ENCODE peak calls at places on chromosomes 1 and 21, in ten cellular contexts. H is heart right ventricle, U is IMR-90, O is glutamatergic neuron, X is pancreas, S is endothelial cell, I is heart left ventricle, K is osteocyte, M is sigmoid colon, J is psoas muscle. R is an unnamed sample.

GRCh38 chr1:32989160-32989894 is 24.7 kb upstream of the RNF19B start:
- DNase-seq in O (no peak), U (peak; percentile 99), S (no peak), X (no peak), I (peak; percentile 82), M (peak; percentile 91), K (no peak), J (peak; percentile 78), H (peak; percentile 89), R (peak; percentile 92)

GRCh38 chr1:172991674-172992400 is 58.9 kb downstream of the TNFSF18 start:
- DNase-seq in S (no peak), J (no peak), I (no peak), M (no peak), U (no peak), K (no peak), O (no peak), H (no peak), X (no peak), R (no peak)

GRCh38 chr21:45084881-45085536 is 10.6 kb downstream of the ADARB1 start:
- DNase-seq in M (no peak), X (no peak), K (no peak), O (no peak), U (no peak), I (no peak), J (no peak), S (no peak), H (no peak), R (no peak)

GRCh38 chr1:204070895-204071294 is 2.0 kb upstream of the SOX13 start:
- DNase-seq in J (no peak), H (no peak), S (no peak), M (no peak), I (no peak), K (no peak), O (no peak), U (no peak), X (no peak), R (no peak)

GRCh38 chr1:193090865-193091264 is 14.3 kb downstream of the GLRX2 start:
- DNase-seq in U (no peak), I (no peak), S (no peak), J (no peak), K (no peak), H (no peak), X (no peak), O (no peak), M (no peak), R (no peak)

GRCh38 chr1:28195780-28196179 is 19.3 kb upstream of the PTAFR start:
- DNase-seq in S (no peak), X (no peak), H (no peak), K (no peak), J (no peak), M (no peak), O (no peak), I (no peak), U (no peak), R (no peak)

GRCh38 chr1:200429221-200429751 is 19.4 kb upstream of the ZNF281 start:
- DNase-seq in O (no peak), U (peak; percentile 62), S (no peak), I (no peak), J (no peak), H (no peak), K (no peak), M (no peak), X (no peak), R (no peak)

GRCh38 chr1:33008051-33008914 is 28.4 kb downstream of the AK2 start:
- DNase-seq in I (no peak), K (no peak), J (no peak), O (no peak), S (no peak), M (no peak), X (no peak), U (no peak), H (no peak), R (no peak)

GRCh38 chr1:207027921-207028320 is 4.6 kb downstream of the C1orf116 start:
- DNase-seq in M (no peak), X (no peak), K (no peak), O (no peak), S (no peak), H (no peak), U (no peak), J (no peak), I (no peak), R (no peak)

DNA sequence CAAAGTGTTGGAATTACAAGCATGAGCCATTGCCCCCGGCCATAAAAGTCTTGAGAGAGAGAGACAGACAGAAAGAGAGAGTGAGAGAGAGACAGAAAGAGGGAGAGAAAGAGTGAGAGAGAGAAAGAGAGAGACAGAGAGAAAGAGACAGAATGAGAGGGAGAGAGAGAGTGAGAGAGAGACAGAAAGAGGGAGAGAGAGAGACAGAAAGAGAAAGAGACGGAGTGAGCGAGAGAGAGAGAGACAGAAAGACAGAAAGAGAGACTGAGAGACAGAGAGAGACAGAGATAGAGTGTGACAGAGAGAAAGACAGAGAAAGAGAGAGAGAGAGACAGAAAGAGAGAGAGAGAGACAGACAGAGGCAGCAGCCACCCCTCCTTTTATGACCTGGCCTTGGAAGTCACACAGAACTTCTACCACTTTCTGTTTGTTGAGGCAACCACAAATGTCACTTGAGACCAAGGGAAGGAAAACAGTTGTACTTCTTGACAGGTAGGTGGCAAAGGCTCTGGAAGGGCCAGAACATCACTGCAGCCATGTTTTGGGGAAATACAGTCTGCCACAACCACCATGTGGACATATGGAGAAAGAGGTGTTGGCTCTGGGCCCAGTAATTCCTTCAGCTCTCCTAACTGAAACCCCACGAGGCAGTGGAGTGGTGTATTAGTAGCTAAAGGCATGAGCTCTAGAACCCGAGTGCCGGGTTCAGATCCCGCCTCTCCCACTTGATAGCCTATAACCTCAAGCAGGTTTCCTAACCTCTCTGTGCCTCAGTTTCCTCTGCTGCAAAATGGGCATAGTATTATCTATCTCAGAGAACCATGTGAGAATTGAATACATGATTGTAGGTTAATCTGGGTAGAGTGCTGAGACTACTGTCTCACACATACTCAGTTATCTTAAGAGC is 50.6 kb downstream of the TNFRSF8 start:
- DNase-seq in X (peak; percentile 1), S (no peak), J (no peak), I (no peak), M (no peak), U (peak; percentile 63), H (no peak), O (no peak), K (no peak), R (no peak)
- TF ChIP-seq CTCF in X (no peak), S (no peak), J (no peak), I (no peak), M (no peak), U (no peak), H (no peak), O (no peak), K (no peak), R (no peak)

GRCh38 chr1:69686367-69686984 is 118.8 kb downstream of the LRRC7 start:
- DNase-seq in I (no peak), O (no peak), X (no peak), M (no peak), K (no peak), H (no peak), J (no peak), U (no peak), S (no peak), R (no peak)
- TF ChIP-seq CTCF in I (peak; percentile 47), O (peak; percentile 7), X (no peak), M (no peak), K (no peak), H (no peak), J (no peak), U (no peak), S (peak; percentile 38), R (no peak)

GRCh38 chr1:34549199-34549598 is 205.6 kb upstream of the GJB5 start:
- DNase-seq in O (peak; percentile 45), I (no peak), S (peak; percentile 69), J (no peak), U (no peak), H (no peak), K (no peak), X (no peak), M (no peak), R (no peak)
- TF ChIP-seq CTCF in O (no peak), I (no peak), S (peak; percentile 43), J (no peak), U (no peak), H (no peak), K (no peak), X (no peak), M (no peak), R (no peak)

DNA sequence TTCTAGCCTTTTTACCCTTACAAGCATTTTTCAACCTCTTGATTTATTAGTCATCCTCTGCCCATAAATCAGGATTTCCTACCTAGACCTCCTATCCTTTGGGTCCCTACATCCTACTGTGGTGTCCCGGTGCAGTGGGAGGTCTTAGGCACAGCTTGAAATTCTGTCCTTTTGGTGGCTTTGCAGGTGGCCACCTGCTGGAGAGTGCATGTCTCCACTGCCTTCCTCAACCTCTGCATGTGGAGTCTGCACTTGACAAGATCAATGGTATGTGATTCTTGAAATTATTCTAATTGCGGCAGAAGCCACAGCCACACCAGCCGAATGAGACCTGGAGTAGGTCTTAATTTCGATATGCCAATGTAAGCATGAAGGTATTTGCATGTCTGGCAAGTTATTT is 11.4 kb upstream of the KCNA3 start:
- DNase-seq in H (no peak), M (no peak), S (no peak), J (no peak), X (no peak), K (no peak), U (no peak), I (no peak), O (no peak), R (no peak)
- TF ChIP-seq CTCF in H (no peak), M (no peak), S (no peak), J (no peak), X (no peak), K (no peak), U (no peak), I (no peak), O (no peak), R (no peak)

GRCh38 chr1:66685670-66686069 is 66.6 kb upstream of the DYNLT5 start:
- DNase-seq in S (no peak), K (no peak), I (no peak), X (no peak), O (no peak), M (no peak), H (no peak), U (peak; percentile 38), J (no peak), R (no peak)
- TF ChIP-seq CTCF in S (no peak), K (no peak), I (no peak), X (no peak), O (no peak), M (no peak), H (no peak), U (no peak), J (no peak), R (no peak)

GRCh38 chr1:155324717-155325595 is 4.3 kb downstream of the RUSC1 start:
- DNase-seq in U (peak; percentile 40), X (peak; percentile 89), S (peak; percentile 63), H (peak; percentile 37), O (peak; percentile 66), M (peak; percentile 86), I (peak; percentile 51), J (peak; percentile 76), K (no peak), R (peak; percentile 83)
- TF ChIP-seq CTCF in U (peak; percentile 51), X (peak; percentile 5), S (no peak), H (peak; percentile 13), O (peak; percentile 25), M (peak; percentile 42), I (no peak), J (peak; percentile 13), K (peak; percentile 55), R (no peak)